ENCODE peak calls at places on chromosomes 5 and 9, in ten cellular contexts. I is neural crest cell, K is activated gamma-delta T cell treated with Interleukin-2 at 50 U/mL for 16 hours, X is ureter, W is nucleus accumbens, B is EL, Y is AG08396, E is skeletal muscle cell, U is MV-4-11, Z is HuH-7.5. R is an unnamed sample.

GRCh38 chr5:58502032-58502431 is 10.8 kb downstream of the GAPT start:
- DNase-seq in I (no peak), K (no peak), X (no peak), W (no peak), B (no peak), Y (no peak), E (no peak), U (no peak), Z (no peak), R (no peak)

GRCh38 chr5:102772273-102772672 is 17.2 kb downstream of the PAM start:
- DNase-seq in I (no peak), K (no peak), X (no peak), W (no peak), B (no peak), Y (no peak), E (peak), U (peak), Z (no peak), R (no peak)

GRCh38 chr5:124342027-124342471 is 404.4 kb downstream of the ZNF608 start:
- DNase-seq in I (no peak), K (no peak), X (no peak), W (no peak), B (peak), Y (peak), E (peak), U (no peak), Z (no peak), R (no peak)

GRCh38 chr5:101728933-101729332 is 567.2 kb downstream of the SLCO4C1 start:
- DNase-seq in I (no peak), K (no peak), X (no peak), W (no peak), B (no peak), Y (no peak), E (no peak), U (peak), Z (no peak), R (peak)

GRCh38 chr5:54995168-54995567 is 9.8 kb upstream of the ESM1 start:
- DNase-seq in I (no peak), K (no peak), X (no peak), W (no peak), B (no peak), Y (no peak), E (no peak), U (no peak), Z (no peak), R (no peak)

GRCh38 chr9:109117856-109118801 is 1.6 kb downstream of the TMEM245 start:
- DNase-seq in I (no peak), K (peak), X (no peak), W (no peak), B (peak), Y (peak), E (peak), U (peak), Z (peak), R (no peak)

GRCh38 chr5:149853019-149853648 is 91.5 kb downstream of the PDE6A start:
- DNase-seq in I (peak), K (peak), X (peak), W (peak), B (peak), Y (peak), E (no peak), U (peak), Z (peak), R (peak)

GRCh38 chr5:150801117-150801927 is 22.8 kb downstream of the SMIM3 start:
- DNase-seq in I (peak), K (no peak), X (no peak), W (no peak), B (peak), Y (peak), E (no peak), U (peak), Z (peak), R (peak)

GRCh38 chr9:88173378-88173999 is 35.2 kb upstream of the SPATA31C2 start:
- DNase-seq in I (peak), K (peak), X (no peak), W (no peak), B (peak), Y (peak), E (no peak), U (peak), Z (peak), R (peak)

GRCh38 chr9:134868751-134869553 is 11.7 kb upstream of the FCN2 start:
- DNase-seq in I (no peak), K (no peak), X (no peak), W (no peak), B (no peak), Y (no peak), E (no peak), U (no peak), Z (no peak), R (no peak)

GRCh38 chr5:176144508-176144907 is 93.7 kb upstream of the SIMC1 start:
- DNase-seq in I (no peak), K (no peak), X (no peak), W (no peak), B (no peak), Y (no peak), E (no peak), U (no peak), Z (no peak), R (no peak)

GRCh38 chr5:55402199-55402598 is 94.4 kb downstream of the MTREX start:
- DNase-seq in I (no peak), K (no peak), X (no peak), W (no peak), B (no peak), Y (no peak), E (no peak), U (no peak), Z (peak), R (no peak)

GRCh38 chr9:94780516-94780950 is 54.0 kb downstream of the AOPEP start:
- DNase-seq in I (no peak), K (no peak), X (no peak), W (no peak), B (no peak), Y (no peak), E (no peak), U (no peak), Z (no peak), R (no peak)

GRCh38 chr5:42944989-42945388 is 95.1 kb downstream of the ANXA2R start:
- DNase-seq in I (no peak), K (no peak), X (no peak), W (no peak), B (peak), Y (peak), E (peak), U (no peak), Z (no peak), R (no peak)

GRCh38 chr5:126219616-126220015 is 203.6 kb upstream of the GRAMD2B start:
- DNase-seq in I (no peak), K (no peak), X (no peak), W (no peak), B (no peak), Y (no peak), E (no peak), U (no peak), Z (no peak), R (no peak)

GRCh38 chr9:135010921-135011320 is 76.5 kb upstream of the OLFM1 start:
- DNase-seq in I (no peak), K (no peak), X (no peak), W (no peak), B (no peak), Y (no peak), E (no peak), U (no peak), Z (no peak), R (no peak)

GRCh38 chr5:176651472-176651980 is 4.2 kb downstream of the TSPAN17 start:
- DNase-seq in I (no peak), K (no peak), X (no peak), W (no peak), B (no peak), Y (no peak), E (no peak), U (no peak), Z (no peak), R (no peak)

GRCh38 chr9:97237951-97238851 is 69.3 kb upstream of the CCDC180 start:
- DNase-seq in I (peak), K (peak), X (peak), W (peak), B (peak), Y (peak), E (peak), U (peak), Z (peak), R (peak)

GRCh38 chr5:72036951-72037350 is 70.3 kb upstream of the MAP1B start:
- DNase-seq in I (no peak), K (no peak), X (no peak), W (no peak), B (peak), Y (no peak), E (no peak), U (no peak), Z (no peak), R (peak)

GRCh38 chr9:130003943-130004552 is 38.9 kb downstream of the FNBP1 start:
- DNase-seq in I (no peak), K (no peak), X (no peak), W (no peak), B (no peak), Y (no peak), E (no peak), U (no peak), Z (no peak), R (no peak)

GRCh38 chr9:37428345-37428744 is 5.8 kb downstream of the GRHPR start:
- DNase-seq in I (no peak), K (no peak), X (no peak), W (no peak), B (no peak), Y (no peak), E (no peak), U (no peak), Z (no peak), R (no peak)

GRCh38 chr9:109179801-109180523 is 12.9 kb upstream of the FRRS1L start:
- DNase-seq in I (no peak), K (no peak), X (no peak), W (peak), B (no peak), Y (no peak), E (no peak), U (no peak), Z (no peak), R (no peak)

GRCh38 chr9:80020056-80020455 is 448.3 kb downstream of the TLE4 start:
- DNase-seq in I (no peak), K (no peak), X (no peak), W (no peak), B (no peak), Y (no peak), E (no peak), U (no peak), Z (no peak), R (no peak)

GRCh38 chr9:34611251-34611810 is 566 bp downstream of the RPP25L start:
- DNase-seq in I (no peak), K (no peak), X (no peak), W (no peak), B (no peak), Y (peak), E (no peak), U (no peak), Z (no peak), R (no peak)

GRCh38 chr5:163585206-163585605 is 79.8 kb downstream of the MAT2B start:
- DNase-seq in I (no peak), K (no peak), X (no peak), W (no peak), B (peak), Y (peak), E (no peak), U (no peak), Z (no peak), R (no peak)

GRCh38 chr5:175847503-175847902 is 23.9 kb upstream of the CPLX2 start:
- DNase-seq in I (no peak), K (no peak), X (no peak), W (no peak), B (peak), Y (peak), E (no peak), U (no peak), Z (peak), R (no peak)

GRCh38 chr9:130530932-130531331 is 48.4 kb upstream of the FUBP3 start:
- DNase-seq in I (no peak), K (no peak), X (no peak), W (no peak), B (no peak), Y (no peak), E (no peak), U (no peak), Z (no peak), R (no peak)

GRCh38 chr5:82356808-82357671 is 78.9 kb upstream of the RPS23 start:
- DNase-seq in I (no peak), K (peak), X (peak), W (no peak), B (peak), Y (peak), E (peak), U (no peak), Z (no peak), R (no peak)

GRCh38 chr5:84303315-84303714 is 81.4 kb downstream of the EDIL3 start:
- DNase-seq in I (no peak), K (no peak), X (no peak), W (no peak), B (no peak), Y (no peak), E (no peak), U (no peak), Z (no peak), R (no peak)

GRCh38 chr5:152349683-152350526 is 55.2 kb downstream of the NMUR2 start:
- DNase-seq in I (peak), K (no peak), X (no peak), W (no peak), B (peak), Y (peak), E (no peak), U (peak), Z (no peak), R (peak)

GRCh38 chr9:136212345-136212950 is 7.5 kb upstream of the LHX3 start:
- DNase-seq in I (no peak), K (no peak), X (no peak), W (no peak), B (no peak), Y (no peak), E (no peak), U (no peak), Z (no peak), R (no peak)

GRCh38 chr9:97632406-97632991 is 669 bp downstream of the TSTD2 start:
- DNase-seq in I (peak), K (peak), X (no peak), W (no peak), B (no peak), Y (peak), E (peak), U (no peak), Z (no peak), R (peak)

GRCh38 chr9:113578877-113579269 is 115.3 kb downstream of the RGS3 start:
- DNase-seq in I (no peak), K (peak), X (peak), W (no peak), B (peak), Y (peak), E (peak), U (peak), Z (no peak), R (no peak)

GRCh38 chr5:90830058-90830457 is 271.5 kb downstream of the ADGRV1 start:
- DNase-seq in I (no peak), K (no peak), X (no peak), W (no peak), B (no peak), Y (no peak), E (no peak), U (no peak), Z (no peak), R (no peak)